ENCODE peak calls at places on chromosomes 1 and 21, in six cellular contexts. B is GM23338, Q is HL-60, H is GM12878, R is astrocyte, U is vagina. X is an unnamed sample.

GRCh38 chr1:228029281-228029680 is 22.5 kb downstream of the WNT3A start:
- DNase-seq in B (no peak), Q (no peak), H (no peak), R (no peak), U (no peak), X (no peak)

GRCh38 chr1:8082945-8083344 is 56.8 kb upstream of the ERRFI1 start:
- DNase-seq in B (no peak), Q (no peak), H (no peak), R (peak; percentile 87), U (no peak), X (peak; percentile 56)

GRCh38 chr21:42460391-42461184 is 35.4 kb downstream of the RSPH1 start:
- DNase-seq in B (peak; percentile 49), Q (no peak), H (peak; percentile 83), R (no peak), U (no peak), X (no peak)

GRCh38 chr21:34808569-34809204 is 139.9 kb downstream of the CLIC6 start:
- DNase-seq in B (no peak), Q (no peak), H (no peak), R (peak; percentile 93), U (peak; percentile 74), X (peak; percentile 90)

GRCh38 chr1:30437059-30437576 is 286.3 kb downstream of the MATN1 start:
- DNase-seq in B (no peak), Q (no peak), H (no peak), R (no peak), U (peak; percentile 22), X (no peak)

GRCh38 chr1:118243269-118243668 is 58.2 kb upstream of the SPAG17 start:
- DNase-seq in B (no peak), Q (no peak), H (no peak), R (no peak), U (no peak), X (no peak)

GRCh38 chr1:92623187-92623778 is 136.6 kb upstream of the GFI1 start:
- DNase-seq in B (no peak), Q (peak; percentile 5), H (no peak), R (peak; percentile 3), U (no peak), X (no peak)

GRCh38 chr1:212161231-212161781 is 123.9 kb upstream of the PPP2R5A start:
- DNase-seq in B (no peak), Q (peak; percentile 15), H (peak; percentile 25), R (peak; percentile 88), U (no peak), X (peak; percentile 84)

GRCh38 chr1:234246638-234247116 is 126.6 kb upstream of the COA6 start:
- DNase-seq in B (no peak), Q (no peak), H (peak; percentile 93), R (no peak), U (peak; percentile 62), X (no peak)

GRCh38 chr1:48920741-48921330 is 144.1 kb upstream of the BEND5 start:
- DNase-seq in B (no peak), Q (no peak), H (no peak), R (no peak), U (no peak), X (no peak)

GRCh38 chr21:39938086-39938611 is 70.9 kb downstream of the PCP4 start:
- DNase-seq in B (no peak), Q (no peak), H (no peak), R (no peak), U (no peak), X (no peak)

GRCh38 chr1:169924829-169925228 is 31.1 kb upstream of the SCYL3 start:
- DNase-seq in B (no peak), Q (no peak), H (no peak), R (no peak), U (no peak), X (no peak)

GRCh38 chr1:169925505-169926482 is 32.1 kb upstream of the SCYL3 start:
- DNase-seq in B (peak; percentile 22), Q (no peak), H (peak; percentile 44), R (no peak), U (no peak), X (no peak)

GRCh38 chr1:169929210-169929526 is 35.5 kb upstream of the SCYL3 start:
- DNase-seq in B (no peak), Q (no peak), H (no peak), R (no peak), U (no peak), X (no peak)

GRCh38 chr1:169931795-169932195 is 38.1 kb upstream of the SCYL3 start:
- DNase-seq in B (no peak), Q (no peak), H (no peak), R (peak; percentile 31), U (no peak), X (no peak)

GRCh38 chr1:169928438-169929209 is 34.9 kb upstream of the SCYL3 start:
- DNase-seq in B (peak; percentile 70), Q (peak; percentile 4), H (no peak), R (peak; percentile 47), U (no peak), X (no peak)
- TF ChIP-seq CTCF in B (peak; percentile 90), Q (peak; percentile 43), H (peak; percentile 70), R (peak; percentile 61), U (peak; percentile 51), X (peak; percentile 49)

GRCh38 chr1:150535511-150536281 is 13.5 kb upstream of the ADAMTSL4 start:
- DNase-seq in B (no peak), Q (no peak), H (no peak), R (peak; percentile 89), U (no peak), X (no peak)
- H3K4me3 ChIP-seq in B (no peak overlapping the region), Q (no peak overlapping the region), H (no peak overlapping the region), R (no peak overlapping the region), U (no peak overlapping the region), X (no peak overlapping the region)

GRCh38 chr1:19045898-19046889 is 89.7 kb upstream of the IFFO2 start:
- DNase-seq in B (no peak), Q (no peak), H (no peak), R (peak; percentile 23), U (no peak), X (no peak)

GRCh38 chr1:19044471-19044870 is 88.0 kb upstream of the IFFO2 start:
- DNase-seq in B (no peak), Q (no peak), H (no peak), R (no peak), U (no peak), X (no peak)

GRCh38 chr1:19043579-19044443 is 87.3 kb upstream of the IFFO2 start:
- DNase-seq in B (no peak), Q (no peak), H (no peak), R (no peak), U (no peak), X (no peak)

GRCh38 chr1:19046972-19047371 is 90.5 kb upstream of the IFFO2 start:
- DNase-seq in B (no peak), Q (no peak), H (no peak), R (no peak), U (no peak), X (no peak)

DNA sequence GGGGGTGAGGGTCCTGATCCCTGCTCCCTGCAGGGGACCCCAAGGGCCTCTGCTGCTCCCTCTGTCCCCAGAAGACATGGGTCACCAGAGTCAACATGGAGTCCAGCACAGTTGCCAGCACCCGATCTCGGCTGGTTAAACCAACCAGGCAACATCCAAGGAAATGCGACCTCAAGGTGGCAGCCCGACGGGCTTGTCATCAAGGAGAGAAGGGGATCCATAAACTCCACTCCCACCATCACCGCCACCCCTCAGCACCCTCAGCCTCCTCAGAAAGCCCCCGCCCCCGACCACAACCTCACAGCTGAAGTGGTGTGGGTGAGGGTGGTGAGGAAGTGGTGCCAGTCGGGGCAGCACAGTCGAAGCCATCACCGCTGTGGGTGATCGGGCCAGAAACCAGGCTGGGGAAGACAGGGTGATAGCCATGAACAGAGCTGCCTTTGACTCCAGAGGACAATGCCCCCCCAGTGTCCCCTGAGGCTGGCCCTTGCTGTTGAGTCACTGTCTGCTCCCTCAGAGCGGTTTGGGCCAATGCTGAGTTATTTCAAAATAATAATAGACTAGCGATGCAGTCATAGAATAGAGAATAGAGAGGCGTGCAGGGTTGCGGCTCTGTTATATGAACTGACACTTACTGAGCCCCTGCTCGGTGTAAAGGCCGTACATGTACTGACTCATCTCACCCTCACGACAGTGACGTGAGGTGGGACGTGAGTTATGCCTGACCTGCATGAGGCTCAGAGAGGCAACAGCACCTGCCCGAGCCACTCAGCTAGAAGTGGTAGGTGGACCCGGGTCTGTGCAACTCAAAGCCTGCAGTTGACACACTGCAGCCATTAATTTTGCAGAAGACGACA is 88.7 kb upstream of the IFFO2 start:
- DNase-seq in B (no peak), Q (no peak), H (no peak), R (peak; percentile 84), U (no peak), X (peak; percentile 91)
- H3K27ac ChIP-seq in B (no peak overlapping the region), Q (no peak overlapping the region), H (no peak overlapping the region), R (peak overlapping the region; percentile 91), U (no peak overlapping the region), X (peak overlapping the region; percentile 20)

GRCh38 chr1:205452906-205453305 is 2.9 kb downstream of the BLACAT1 start:
- DNase-seq in B (no peak), Q (no peak), H (no peak), R (no peak), U (no peak), X (no peak)

GRCh38 chr1:205455581-205456382 is at the start of gene BLACAT1:
- DNase-seq in B (peak; percentile 72), Q (no peak), H (no peak), R (no peak), U (no peak), X (no peak)

GRCh38 chr1:205456383-205456867 is 580 bp upstream of the BLACAT1 start:
- DNase-seq in B (peak; percentile 75), Q (no peak), H (no peak), R (no peak), U (no peak), X (no peak)

GRCh38 chr1:205453466-205453865 is 2.4 kb downstream of the BLACAT1 start:
- DNase-seq in B (no peak), Q (no peak), H (no peak), R (no peak), U (no peak), X (no peak)

DNA sequence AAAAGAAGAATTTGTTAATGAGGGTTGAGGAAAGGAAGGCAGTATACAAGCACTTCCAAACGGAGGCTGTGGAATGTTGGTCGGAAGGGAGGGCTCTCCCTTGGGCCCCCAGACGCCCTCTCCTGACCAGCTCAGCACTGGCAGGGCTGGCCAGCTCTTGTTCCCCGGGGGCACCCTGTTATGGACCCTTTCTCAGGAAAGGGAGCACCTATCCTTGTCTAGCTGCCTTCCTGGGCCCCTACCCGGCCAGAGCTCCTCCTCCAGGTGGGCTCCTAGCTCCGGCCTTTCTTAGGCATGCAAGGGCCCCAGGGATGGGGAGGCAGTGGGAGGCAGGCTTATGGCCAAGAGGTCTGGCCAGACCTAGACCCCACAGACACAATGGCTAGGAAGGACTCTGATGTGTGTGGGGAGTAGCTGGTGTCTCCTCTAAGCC is 926 bp downstream of the BLACAT1 start:
- DNase-seq in B (peak; percentile 73), Q (no peak), H (no peak), R (no peak), U (no peak), X (no peak)
- TF ChIP-seq CTCF in B (peak; percentile 37), Q (no peak), H (no peak), R (no peak), U (no peak), X (peak; percentile 9)

X was measured in brain microvascular endothelial cell.